ENCODE peak calls at places on chromosome 12, in four cellular contexts. One of them, this sample, is unnamed.
A peak's percentile ranks its signal among the peaks of the same experiment; 100 is the strongest.

GRCh38 chr12:40152783-40153383 is 47.0 kb upstream of the SLC2A13 start:
- DNase-seq in HepG2: peak; percentile 20
- DNase-seq in K562: peak; percentile 8
- DNase-seq in WTC11: peak; percentile 51
- DNase-seq in this sample: peak; percentile 14

GRCh38 chr12:3332190-3332589 is 158.8 kb upstream of the PRMT8 start:
- DNase-seq in K562: no peak
- DNase-seq in HepG2: no peak
- DNase-seq in WTC11: no peak
- DNase-seq in this sample: no peak

GRCh38 chr12:46260153-46260912 is 8.5 kb downstream of the SLC38A1 start:
- DNase-seq in WTC11: no peak
- DNase-seq in HepG2: no peak
- DNase-seq in K562: no peak
- DNase-seq in this sample: no peak

GRCh38 chr12:120468846-120469449 is 600 bp downstream of the SRSF9 start:
- DNase-seq in K562: peak; percentile 92
- DNase-seq in HepG2: no peak
- DNase-seq in WTC11: no peak
- DNase-seq in this sample: peak; percentile 94

GRCh38 chr12:118980407-118981014 is 830 bp upstream of the SRRM4 start:
- DNase-seq in HepG2: no peak
- DNase-seq in K562: no peak
- DNase-seq in WTC11: peak; percentile 67
- DNase-seq in this sample: peak; percentile 70

GRCh38 chr12:25924535-25925001 is 33.9 kb upstream of the RASSF8 start:
- DNase-seq in WTC11: no peak
- DNase-seq in HepG2: no peak
- DNase-seq in K562: no peak
- DNase-seq in this sample: no peak

GRCh38 chr12:47071241-47071852 is 8.1 kb upstream of the PCED1B start:
- DNase-seq in HepG2: peak; percentile 6
- DNase-seq in WTC11: peak; percentile 22
- DNase-seq in K562: peak; percentile 33
- DNase-seq in this sample: no peak

GRCh38 chr12:19880724-19881123 is 441.4 kb downstream of the AEBP2 start:
- DNase-seq in HepG2: no peak
- DNase-seq in WTC11: no peak
- DNase-seq in K562: no peak
- DNase-seq in this sample: no peak

GRCh38 chr12:105418232-105418631 is 87.7 kb downstream of the C12orf75 start:
- DNase-seq in WTC11: no peak
- DNase-seq in K562: no peak
- DNase-seq in HepG2: no peak
- DNase-seq in this sample: no peak

GRCh38 chr12:128534906-128535305 is 267.9 kb downstream of the TMEM132C start:
- DNase-seq in HepG2: no peak
- DNase-seq in WTC11: no peak
- DNase-seq in K562: no peak
- DNase-seq in this sample: no peak

GRCh38 chr12:8648598-8649205 is 13.9 kb downstream of the MFAP5 start:
- DNase-seq in WTC11: no peak
- DNase-seq in K562: no peak
- DNase-seq in HepG2: no peak
- DNase-seq in this sample: no peak

DNA sequence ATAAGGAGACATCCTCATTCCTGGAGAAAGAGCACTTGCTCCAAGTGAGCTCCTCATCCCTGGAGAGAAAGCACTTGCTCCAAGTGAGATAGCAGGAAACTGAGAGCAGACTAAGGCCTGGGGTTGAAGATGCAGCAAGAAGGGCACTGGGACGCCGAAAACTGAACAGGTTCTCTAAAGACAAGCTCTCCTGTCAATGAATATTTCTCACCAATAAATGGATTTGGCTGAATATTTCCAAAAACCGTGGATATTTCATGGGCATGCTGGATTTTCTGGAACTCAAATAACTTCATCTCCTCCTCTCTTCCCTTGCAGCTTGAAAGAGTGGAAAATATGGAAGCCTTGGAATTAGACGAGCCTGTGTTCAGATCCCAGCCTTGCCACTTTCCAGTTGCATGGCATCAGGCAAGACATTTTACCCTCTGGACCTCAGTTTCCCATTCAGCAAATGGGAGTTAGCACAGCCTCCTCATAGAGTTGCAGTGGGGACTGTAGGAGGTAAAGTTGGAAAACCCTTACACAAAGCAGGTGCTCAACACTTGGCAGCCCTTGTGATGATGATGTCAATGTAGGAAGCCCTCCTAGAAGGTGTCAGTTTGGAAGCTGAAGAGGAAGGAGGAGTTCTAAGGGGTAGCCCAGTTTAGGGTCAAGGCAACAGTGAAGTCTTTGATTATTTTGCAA is 4.4 kb upstream of the KRT76 start:
- DNase-seq in WTC11: no peak
- DNase-seq in K562: no peak
- DNase-seq in HepG2: no peak
- DNase-seq in this sample: no peak
- TF ChIP-seq USF2 in WTC11: no peak
- TF ChIP-seq USF2 in K562: no peak
- TF ChIP-seq USF2 in HepG2: no peak
- TF ChIP-seq USF2 in this sample: no peak

GRCh38 chr12:51076235-51076930 is 7.0 kb downstream of the CSRNP2 start:
- DNase-seq in HepG2: no peak
- DNase-seq in WTC11: no peak
- DNase-seq in K562: no peak
- DNase-seq in this sample: no peak
- TF ChIP-seq FOXJ3 in HepG2: no peak
- TF ChIP-seq FOXJ3 in WTC11: no peak
- TF ChIP-seq FOXJ3 in K562: no peak
- TF ChIP-seq FOXJ3 in this sample: no peak

GRCh38 chr12:109098142-109098652 is 800 bp downstream of the UNG start:
- DNase-seq in WTC11: no peak
- DNase-seq in K562: no peak
- DNase-seq in HepG2: no peak
- DNase-seq in this sample: no peak

GRCh38 chr12:109099426-109100020 is 2.1 kb downstream of the UNG start:
- DNase-seq in WTC11: no peak
- DNase-seq in HepG2: no peak
- DNase-seq in K562: no peak
- DNase-seq in this sample: no peak

GRCh38 chr12:109097140-109097434 is 310 bp upstream of the UNG start:
- DNase-seq in WTC11: no peak
- DNase-seq in HepG2: no peak
- DNase-seq in K562: no peak
- DNase-seq in this sample: no peak

GRCh38 chr12:109097435-109098141 is at the start of gene UNG:
- DNase-seq in HepG2: peak; percentile 91
- DNase-seq in WTC11: peak; percentile 96
- DNase-seq in K562: peak; percentile 98
- DNase-seq in this sample: peak; percentile 99

GRCh38 chr12:109098671-109099070 is 1.3 kb downstream of the UNG start:
- DNase-seq in WTC11: no peak
- DNase-seq in K562: no peak
- DNase-seq in HepG2: no peak
- DNase-seq in this sample: no peak
- TF ChIP-seq USF2 in WTC11: no peak
- TF ChIP-seq USF2 in K562: no peak
- TF ChIP-seq USF2 in HepG2: no peak
- TF ChIP-seq USF2 in this sample: no peak

DNA sequence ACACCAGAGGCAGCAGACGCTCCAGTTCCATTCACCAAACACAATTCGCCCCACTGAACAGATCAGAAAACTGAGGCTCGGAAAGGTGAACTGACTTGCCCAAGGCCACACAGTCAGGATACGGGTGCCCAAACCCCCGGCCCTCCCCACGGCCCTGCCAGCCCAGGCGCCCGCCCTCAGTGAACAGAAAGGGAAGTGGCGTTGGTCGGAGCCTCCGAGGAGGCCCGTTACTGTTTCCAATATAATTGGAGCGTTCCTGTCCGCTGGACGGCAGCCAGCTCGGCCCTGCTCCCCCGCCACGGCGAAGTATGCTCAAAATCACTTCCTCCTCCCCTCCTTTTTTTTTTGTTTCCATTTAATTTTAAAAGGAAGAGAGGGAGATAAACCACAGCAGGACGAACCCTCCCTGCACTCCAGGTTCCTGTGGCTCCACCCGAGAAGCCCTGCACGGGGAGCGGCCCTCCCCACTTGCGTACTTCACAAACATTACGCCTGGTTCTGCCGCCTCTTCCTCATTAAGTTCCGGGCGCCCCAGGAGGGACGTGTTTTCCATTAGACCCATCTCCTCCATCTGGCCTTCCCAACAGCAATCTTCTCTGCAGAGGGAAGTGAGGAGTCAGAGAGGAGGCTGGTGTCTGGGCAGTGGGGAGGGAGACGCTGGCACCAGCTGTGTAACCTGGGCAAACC is 61.1 kb downstream of the NCOR2 start:
- DNase-seq in HepG2: no peak
- DNase-seq in WTC11: no peak
- DNase-seq in K562: peak; percentile 38
- DNase-seq in this sample: peak; percentile 89
- TF ChIP-seq FOXJ3 in HepG2: no peak
- TF ChIP-seq FOXJ3 in WTC11: no peak
- TF ChIP-seq FOXJ3 in K562: no peak
- TF ChIP-seq FOXJ3 in this sample: peak; percentile 83

GRCh38 chr12:31620311-31620710 is 29.4 kb upstream of the DENND5B start:
- DNase-seq in WTC11: no peak
- DNase-seq in HepG2: peak; percentile 76
- DNase-seq in K562: no peak
- DNase-seq in this sample: no peak

GRCh38 chr12:31622038-31622437 is 31.1 kb upstream of the DENND5B start:
- DNase-seq in HepG2: no peak
- DNase-seq in K562: no peak
- DNase-seq in WTC11: no peak
- DNase-seq in this sample: no peak

GRCh38 chr12:31612819-31613218 is 21.9 kb upstream of the DENND5B start:
- DNase-seq in K562: no peak
- DNase-seq in HepG2: no peak
- DNase-seq in WTC11: no peak
- DNase-seq in this sample: no peak

GRCh38 chr12:31618228-31619025 is 27.5 kb upstream of the DENND5B start:
- DNase-seq in HepG2: no peak
- DNase-seq in K562: no peak
- DNase-seq in WTC11: no peak
- DNase-seq in this sample: no peak
- TF ChIP-seq USF2 in HepG2: no peak
- TF ChIP-seq USF2 in K562: no peak
- TF ChIP-seq USF2 in WTC11: no peak
- TF ChIP-seq USF2 in this sample: no peak

This sample was measured in SK-N-SH.